ENCODE peak calls at places on chromosome 22, in six cellular contexts. H is H1, I is neuronal stem cell, V is IMR-90, D is mesenchymal stem cell, M is trophoblast cell. F is an unnamed sample.

GRCh38 chr22:30290679-30291333 is 1.5 kb upstream of the CASTOR1 start:
- DNase-seq in H (no peak), I (peak), V (peak), D (peak), M (peak), F (peak)

GRCh38 chr22:45478108-45478771 is 24.4 kb upstream of the FBLN1 start:
- DNase-seq in H (no peak), I (no peak), V (peak), D (peak), M (peak), F (no peak)

GRCh38 chr22:29787371-29787980 is 20.3 kb downstream of the UQCR10 start:
- DNase-seq in H (no peak), I (no peak), V (no peak), D (no peak), M (peak), F (no peak)

GRCh38 chr22:29080061-29080975 is 7.5 kb downstream of the KREMEN1 start:
- DNase-seq in H (no peak), I (no peak), V (no peak), D (peak), M (peak), F (no peak)

GRCh38 chr22:30212363-30212995 is 34.1 kb downstream of the LIF start:
- DNase-seq in H (no peak), I (no peak), V (peak), D (peak), M (peak), F (peak)

GRCh38 chr22:20779014-20779812 is 5.3 kb downstream of the SERPIND1 start:
- DNase-seq in H (no peak), I (no peak), V (no peak), D (no peak), M (no peak), F (no peak)

GRCh38 chr22:24810043-24810749 is 4.2 kb downstream of the SGSM1 start:
- DNase-seq in H (no peak), I (peak), V (no peak), D (no peak), M (no peak), F (peak)

GRCh38 chr22:46064236-46064965 is 85.9 kb upstream of the PPARA start:
- DNase-seq in H (no peak), I (no peak), V (no peak), D (no peak), M (no peak), F (no peak)

GRCh38 chr22:29078869-29079207 is 6.0 kb downstream of the KREMEN1 start:
- DNase-seq in H (no peak), I (no peak), V (no peak), D (no peak), M (no peak), F (no peak)

GRCh38 chr22:29454186-29454745 is 15.9 kb downstream of the RFPL1 start:
- DNase-seq in H (no peak), I (no peak), V (no peak), D (no peak), M (no peak), F (no peak)

GRCh38 chr22:31561238-31561887 is 65.0 kb downstream of the SFI1 start:
- DNase-seq in H (peak), I (peak), V (peak), D (peak), M (peak), F (peak)

DNA sequence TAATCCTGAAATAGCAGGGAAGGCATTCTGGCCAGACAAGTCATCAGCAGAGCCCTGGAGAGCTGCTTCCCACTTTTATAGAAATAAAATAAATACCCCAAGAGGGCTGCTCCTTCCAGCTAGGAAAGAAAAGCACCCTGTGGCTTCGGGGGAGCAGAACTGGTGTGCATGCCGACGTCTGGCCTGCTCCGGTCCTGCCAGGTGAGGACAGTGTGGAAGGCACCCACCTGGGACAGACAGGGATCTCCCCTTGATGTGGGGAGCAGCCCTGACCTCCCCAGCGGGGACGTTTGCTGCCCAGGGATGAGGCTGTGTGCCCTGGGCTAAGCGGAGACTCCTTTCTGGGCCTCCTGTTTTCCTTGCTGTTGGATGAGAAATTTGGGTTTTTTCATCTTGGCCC is 179.9 kb downstream of the MN1 start:
- DNase-seq in H (no peak), I (no peak), V (no peak), D (no peak), M (no peak), F (no peak)
- H2BK120ac ChIP-seq in H (no peak), I (no peak), V (no peak), D (no peak), M (no peak), F (no peak)

GRCh38 chr22:17998913-17999312 is 25.4 kb downstream of the MICAL3 start:
- DNase-seq in H (no peak), I (no peak), V (no peak), D (no peak), M (no peak), F (no peak)

GRCh38 chr22:17997456-17997855 is 26.9 kb downstream of the MICAL3 start:
- DNase-seq in H (no peak), I (no peak), V (no peak), D (peak), M (peak), F (no peak)

GRCh38 chr22:18001040-18001893 is 23.1 kb downstream of the MICAL3 start:
- DNase-seq in H (peak), I (peak), V (peak), D (peak), M (peak), F (peak)

GRCh38 chr22:18000441-18001039 is 23.8 kb downstream of the MICAL3 start:
- DNase-seq in H (no peak), I (peak), V (no peak), D (peak), M (no peak), F (peak)

GRCh38 chr22:17999851-18000250 is 24.5 kb downstream of the MICAL3 start:
- DNase-seq in H (no peak), I (no peak), V (no peak), D (no peak), M (peak), F (no peak)
- H3K4me3 ChIP-seq in H (peak), I (peak), V (peak), D (peak), M (no peak), F (no peak)

DNA sequence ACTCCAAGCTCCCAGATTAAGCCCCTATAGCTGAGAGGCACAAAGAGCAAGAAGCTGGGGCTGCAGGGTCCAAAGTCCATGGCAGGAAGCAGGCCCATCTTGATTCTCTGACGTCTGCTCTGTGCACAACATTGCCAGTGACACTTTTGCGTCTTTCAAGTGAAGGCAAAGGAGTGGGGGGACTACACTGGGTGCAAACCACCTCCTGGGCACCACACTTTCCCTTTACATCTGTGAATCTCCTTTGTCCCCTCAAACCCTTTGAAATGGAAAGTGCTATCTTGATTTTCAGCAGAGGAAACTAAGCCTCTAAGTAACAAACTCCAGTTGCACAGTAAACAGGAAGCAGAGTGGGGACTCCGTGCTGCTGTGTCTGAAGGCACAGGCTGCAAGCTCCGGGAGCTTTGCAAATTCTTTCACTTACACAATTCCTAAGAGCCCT is 428.0 kb downstream of the LARGE1 start:
- DNase-seq in H (no peak), I (no peak), V (no peak), D (peak), M (no peak), F (peak)
- H3K9ac ChIP-seq in H (no peak), I (peak), V (no peak), D (no peak), M (no peak), F (no peak)

DNA sequence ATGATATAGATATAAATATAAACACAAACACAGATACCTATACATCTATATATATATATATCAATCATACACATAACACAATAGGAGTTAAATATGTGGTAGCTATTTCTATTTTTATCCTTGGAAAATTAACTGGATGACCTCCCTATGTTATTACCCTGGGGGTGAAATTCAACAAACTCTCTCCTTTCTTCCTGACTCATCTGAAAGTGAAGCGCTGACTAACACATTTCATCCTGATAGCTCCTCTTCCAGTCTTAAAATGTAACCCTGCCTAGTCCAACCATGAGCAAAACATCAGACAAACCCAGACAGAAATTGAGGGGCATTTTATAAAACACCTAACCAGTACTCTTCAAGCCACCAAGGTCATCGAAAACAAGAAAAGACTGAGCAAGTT is 220.6 kb upstream of the ISX start:
- DNase-seq in H (no peak), I (no peak), V (no peak), D (no peak), M (no peak), F (no peak)
- H2BK120ac ChIP-seq in H (no peak), I (no peak), V (no peak), D (no peak), M (no peak), F (no peak)

GRCh38 chr22:44365196-44365802 is 52.5 kb upstream of the SHISAL1 start:
- DNase-seq in H (no peak), I (no peak), V (no peak), D (no peak), M (peak), F (no peak)
- H3K4me3 ChIP-seq in H (no peak), I (no peak), V (no peak), D (no peak), M (no peak), F (no peak)

DNA sequence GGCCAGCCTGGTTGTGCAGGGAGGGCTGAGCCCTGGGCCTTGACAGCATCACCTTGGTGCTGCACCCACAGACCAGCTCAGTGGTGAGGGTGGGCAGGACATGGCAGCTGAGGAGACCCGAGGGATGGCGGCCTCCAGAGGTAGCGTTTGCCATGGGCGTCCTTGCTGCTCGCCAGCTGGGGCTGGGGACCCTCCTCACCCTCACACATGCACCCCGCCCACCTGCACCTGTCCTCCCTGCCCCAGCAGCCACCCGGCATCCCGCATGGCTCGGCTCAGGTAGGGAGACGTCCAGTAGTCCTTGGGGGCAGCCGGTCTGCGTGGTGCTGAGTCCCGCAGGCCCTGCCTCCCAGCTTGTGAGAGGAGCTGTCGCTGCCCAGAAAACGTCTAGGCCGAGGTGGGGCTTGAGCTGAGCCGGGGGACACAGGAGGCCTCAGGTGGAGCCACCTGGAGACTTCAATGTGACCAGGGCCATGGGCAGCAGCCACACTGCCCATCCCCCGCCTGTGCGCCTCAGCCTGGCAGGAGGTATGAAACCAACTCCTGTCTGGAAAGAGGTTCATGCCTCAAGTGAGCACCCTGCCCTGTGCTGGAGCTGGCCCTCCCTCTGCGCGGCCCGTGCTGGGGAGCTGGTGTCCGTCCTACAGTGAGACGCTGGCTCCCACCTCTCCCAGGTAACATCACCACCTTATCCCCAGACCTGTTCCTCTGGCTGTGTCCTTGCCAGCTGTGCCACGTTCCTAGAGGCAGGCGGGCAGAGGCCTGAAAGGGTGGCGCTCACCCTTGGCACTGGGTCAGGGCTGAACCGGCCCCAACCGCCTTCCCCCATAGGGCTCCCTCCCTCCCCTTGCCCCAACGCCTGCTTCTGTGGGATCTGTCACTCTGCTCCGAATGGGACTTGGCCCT is 3.3 kb upstream of the TRABD start:
- DNase-seq in H (no peak), I (no peak), V (no peak), D (no peak), M (no peak), F (no peak)
- H3K9ac ChIP-seq in H (no peak), I (peak), V (no peak), D (no peak), M (no peak), F (no peak)

DNA sequence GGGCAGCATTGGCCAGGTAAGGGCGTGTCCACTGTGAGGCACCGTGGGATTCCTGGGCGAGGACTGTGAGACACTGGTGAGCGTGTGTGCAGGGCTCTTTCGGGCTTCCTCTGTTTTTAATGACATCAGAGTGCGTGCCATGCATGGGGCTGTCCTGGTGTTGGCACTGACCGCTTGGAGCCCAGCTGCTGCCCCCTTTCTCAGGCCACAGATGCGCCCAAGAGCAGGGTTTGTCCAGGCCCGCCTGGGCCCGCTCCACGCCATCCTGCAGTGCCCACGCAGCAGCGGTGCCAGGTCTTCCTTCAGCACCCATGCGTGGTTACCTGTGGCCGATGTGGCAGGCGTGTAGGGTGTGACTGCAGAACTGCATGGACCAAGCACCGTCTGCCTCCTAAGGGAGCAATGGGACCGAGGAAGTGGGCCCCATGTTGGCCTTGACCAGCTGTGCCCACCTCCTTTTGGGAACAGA is 72.3 kb upstream of the SEPTIN5 start:
- DNase-seq in H (no peak), I (no peak), V (no peak), D (no peak), M (no peak), F (no peak)
- H2BK120ac ChIP-seq in H (no peak), I (no peak), V (no peak), D (no peak), M (no peak), F (no peak)

F was measured in mesendoderm.